ENCODE peak calls at places on chromosomes 2 and 18, in four cellular contexts. One of them, this sample, is unnamed.

GRCh38 chr2:159738509-159739390 is 26.4 kb downstream of the MARCHF7 start:
- DNase-seq in brain microvascular endothelial cell: no peak
- DNase-seq in uterus: no peak
- DNase-seq in kidney: peak
- DNase-seq in this sample: no peak

GRCh38 chr2:198597648-198598047 is 793.3 kb downstream of the PLCL1 start:
- DNase-seq in brain microvascular endothelial cell: no peak
- DNase-seq in kidney: no peak
- DNase-seq in uterus: no peak
- DNase-seq in this sample: no peak

GRCh38 chr2:161090401-161090800 is 69.8 kb upstream of the TANK start:
- DNase-seq in uterus: no peak
- DNase-seq in brain microvascular endothelial cell: peak
- DNase-seq in kidney: no peak
- DNase-seq in this sample: no peak

GRCh38 chr2:37456479-37456878 is 112.0 kb downstream of the QPCT start:
- DNase-seq in brain microvascular endothelial cell: no peak
- DNase-seq in kidney: no peak
- DNase-seq in uterus: no peak
- DNase-seq in this sample: no peak

GRCh38 chr2:84939426-84940087 is 31.4 kb upstream of the KCMF1 start:
- DNase-seq in brain microvascular endothelial cell: no peak
- DNase-seq in uterus: no peak
- DNase-seq in kidney: no peak
- DNase-seq in this sample: peak

GRCh38 chr18:63741769-63742168 is 33.4 kb upstream of the SERPINB7 start:
- DNase-seq in brain microvascular endothelial cell: peak
- DNase-seq in uterus: no peak
- DNase-seq in kidney: no peak
- DNase-seq in this sample: no peak

GRCh38 chr2:2147024-2147900 is 183.8 kb downstream of the MYT1L start:
- DNase-seq in brain microvascular endothelial cell: no peak
- DNase-seq in kidney: no peak
- DNase-seq in uterus: no peak
- DNase-seq in this sample: no peak

GRCh38 chr2:230358305-230358704 is 31.3 kb downstream of the SP140L start:
- DNase-seq in kidney: no peak
- DNase-seq in brain microvascular endothelial cell: no peak
- DNase-seq in uterus: no peak
- DNase-seq in this sample: no peak

GRCh38 chr18:36398419-36398818 is 100.9 kb downstream of the FHOD3 start:
- DNase-seq in brain microvascular endothelial cell: no peak
- DNase-seq in uterus: no peak
- DNase-seq in kidney: no peak
- DNase-seq in this sample: no peak

GRCh38 chr2:61675204-61675603 is 137.0 kb upstream of the XPO1 start:
- DNase-seq in kidney: no peak
- DNase-seq in uterus: no peak
- DNase-seq in brain microvascular endothelial cell: no peak
- DNase-seq in this sample: no peak

GRCh38 chr2:236531991-236532390 is 37.6 kb upstream of the ACKR3 start:
- DNase-seq in uterus: no peak
- DNase-seq in brain microvascular endothelial cell: no peak
- DNase-seq in kidney: no peak
- DNase-seq in this sample: no peak

GRCh38 chr2:206696910-206697309 is 21.3 kb downstream of the DYTN start:
- DNase-seq in uterus: no peak
- DNase-seq in kidney: no peak
- DNase-seq in brain microvascular endothelial cell: no peak
- DNase-seq in this sample: no peak

GRCh38 chr18:80233201-80233835 is 14.0 kb downstream of the PARD6G start:
- DNase-seq in brain microvascular endothelial cell: no peak
- DNase-seq in kidney: no peak
- DNase-seq in uterus: no peak
- DNase-seq in this sample: no peak

GRCh38 chr2:38190542-38191218 is 114.7 kb upstream of the CYP1B1 start:
- DNase-seq in brain microvascular endothelial cell: peak
- DNase-seq in kidney: no peak
- DNase-seq in uterus: no peak
- DNase-seq in this sample: no peak

GRCh38 chr2:157251932-157252331 is 5.6 kb upstream of the GALNT5 start:
- DNase-seq in uterus: no peak
- DNase-seq in brain microvascular endothelial cell: no peak
- DNase-seq in kidney: no peak
- DNase-seq in this sample: no peak

GRCh38 chr18:3248670-3249359 is 1.2 kb downstream of the MYL12A start:
- DNase-seq in kidney: no peak
- DNase-seq in uterus: no peak
- DNase-seq in brain microvascular endothelial cell: no peak
- DNase-seq in this sample: no peak

GRCh38 chr2:102690012-102690411 is 70.7 kb downstream of the SLC9A2 start:
- DNase-seq in uterus: no peak
- DNase-seq in brain microvascular endothelial cell: no peak
- DNase-seq in kidney: no peak
- DNase-seq in this sample: no peak

GRCh38 chr2:68921646-68922045 is 31.0 kb downstream of the GKN2 start:
- DNase-seq in brain microvascular endothelial cell: peak
- DNase-seq in kidney: no peak
- DNase-seq in uterus: no peak
- DNase-seq in this sample: no peak

GRCh38 chr2:120253021-120253882 is 600 bp downstream of the RALB start:
- DNase-seq in kidney: peak
- DNase-seq in brain microvascular endothelial cell: peak
- DNase-seq in uterus: peak
- DNase-seq in this sample: no peak

GRCh38 chr2:7373156-7373555 is 455.9 kb downstream of the RNF144A start:
- DNase-seq in kidney: no peak
- DNase-seq in brain microvascular endothelial cell: no peak
- DNase-seq in uterus: no peak
- DNase-seq in this sample: no peak

GRCh38 chr2:9235388-9236344 is 29.1 kb downstream of the ASAP2 start:
- DNase-seq in uterus: peak
- DNase-seq in kidney: peak
- DNase-seq in brain microvascular endothelial cell: no peak
- DNase-seq in this sample: no peak

GRCh38 chr18:11147371-11147860 is 2.0 kb downstream of the PIEZO2 start:
- DNase-seq in uterus: no peak
- DNase-seq in kidney: no peak
- DNase-seq in brain microvascular endothelial cell: no peak
- DNase-seq in this sample: no peak

GRCh38 chr18:37577051-37577611 is 11.5 kb upstream of the CELF4 start:
- DNase-seq in brain microvascular endothelial cell: no peak
- DNase-seq in uterus: no peak
- DNase-seq in kidney: no peak
- DNase-seq in this sample: no peak

GRCh38 chr18:37575646-37576045 is 10.0 kb upstream of the CELF4 start:
- DNase-seq in uterus: no peak
- DNase-seq in kidney: no peak
- DNase-seq in brain microvascular endothelial cell: no peak
- DNase-seq in this sample: no peak

GRCh38 chr18:37578182-37578678 is 12.6 kb upstream of the CELF4 start:
- DNase-seq in kidney: no peak
- DNase-seq in uterus: no peak
- DNase-seq in brain microvascular endothelial cell: no peak
- DNase-seq in this sample: no peak

GRCh38 chr18:37582306-37582705 is 16.7 kb upstream of the CELF4 start:
- DNase-seq in uterus: no peak
- DNase-seq in brain microvascular endothelial cell: no peak
- DNase-seq in kidney: no peak
- DNase-seq in this sample: no peak

GRCh38 chr18:37578886-37579513 is 13.4 kb upstream of the CELF4 start:
- DNase-seq in uterus: no peak
- DNase-seq in kidney: no peak
- DNase-seq in brain microvascular endothelial cell: peak
- DNase-seq in this sample: no peak
- TF ChIP-seq CTCF in uterus: no peak
- TF ChIP-seq CTCF in kidney: peak
- TF ChIP-seq CTCF in brain microvascular endothelial cell: peak
- TF ChIP-seq CTCF in this sample: no peak

DNA sequence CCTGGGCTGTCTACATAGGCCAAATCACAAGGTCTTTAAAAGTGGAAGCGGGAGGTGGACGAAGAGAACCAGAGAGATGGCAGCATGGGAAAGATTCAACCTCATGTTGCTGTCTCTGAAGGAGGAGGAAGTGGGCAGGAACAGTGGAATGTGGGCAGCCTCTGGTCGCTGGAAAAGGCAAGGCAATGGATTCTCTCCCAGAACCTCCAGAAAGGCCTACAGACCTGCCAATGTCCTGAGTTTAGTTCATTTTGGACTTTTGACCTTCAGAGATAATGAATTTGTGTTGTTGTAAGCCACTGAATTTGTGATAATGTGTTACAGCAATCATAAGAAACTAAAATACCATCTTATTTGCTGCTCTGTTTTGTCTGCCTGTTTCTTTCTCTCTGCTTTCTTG is 122.5 kb downstream of the RNF152 start:
- DNase-seq in brain microvascular endothelial cell: no peak
- DNase-seq in kidney: no peak
- DNase-seq in uterus: no peak
- DNase-seq in this sample: no peak
- TF ChIP-seq CTCF in brain microvascular endothelial cell: no peak
- TF ChIP-seq CTCF in kidney: no peak
- TF ChIP-seq CTCF in uterus: no peak
- TF ChIP-seq CTCF in this sample: no peak

GRCh38 chr18:52869942-52870907 is 530.2 kb downstream of the DCC start:
- DNase-seq in kidney: peak
- DNase-seq in uterus: no peak
- DNase-seq in brain microvascular endothelial cell: no peak
- DNase-seq in this sample: no peak

GRCh38 chr18:52869349-52869923 is 529.4 kb downstream of the DCC start:
- DNase-seq in brain microvascular endothelial cell: no peak
- DNase-seq in uterus: no peak
- DNase-seq in kidney: no peak
- DNase-seq in this sample: no peak

GRCh38 chr18:52875711-52876110 is 535.7 kb downstream of the DCC start:
- DNase-seq in brain microvascular endothelial cell: no peak
- DNase-seq in kidney: no peak
- DNase-seq in uterus: no peak
- DNase-seq in this sample: no peak

DNA sequence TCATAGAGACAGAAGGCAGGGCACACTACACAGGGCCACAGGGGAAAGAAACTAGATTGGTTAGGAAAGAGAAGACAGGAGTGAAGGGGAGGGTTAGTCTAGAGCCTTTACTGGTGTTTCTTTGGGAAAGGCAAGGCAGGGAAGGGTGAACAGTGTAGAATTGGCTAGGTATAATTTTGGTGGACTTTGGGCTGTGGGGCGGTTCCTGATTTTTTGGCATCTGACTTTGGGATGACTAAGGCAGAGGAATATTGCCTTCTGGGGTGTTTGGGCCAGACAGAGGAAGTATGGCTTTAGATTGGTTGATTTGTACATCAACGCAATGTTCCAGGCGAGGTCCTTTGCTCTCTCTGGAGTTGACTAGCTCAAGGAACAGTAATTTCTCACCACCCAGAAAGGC is 534.8 kb downstream of the DCC start:
- DNase-seq in uterus: no peak
- DNase-seq in kidney: no peak
- DNase-seq in brain microvascular endothelial cell: no peak
- DNase-seq in this sample: no peak
- TF ChIP-seq CTCF in uterus: no peak
- TF ChIP-seq CTCF in kidney: no peak
- TF ChIP-seq CTCF in brain microvascular endothelial cell: no peak
- TF ChIP-seq CTCF in this sample: no peak

DNA sequence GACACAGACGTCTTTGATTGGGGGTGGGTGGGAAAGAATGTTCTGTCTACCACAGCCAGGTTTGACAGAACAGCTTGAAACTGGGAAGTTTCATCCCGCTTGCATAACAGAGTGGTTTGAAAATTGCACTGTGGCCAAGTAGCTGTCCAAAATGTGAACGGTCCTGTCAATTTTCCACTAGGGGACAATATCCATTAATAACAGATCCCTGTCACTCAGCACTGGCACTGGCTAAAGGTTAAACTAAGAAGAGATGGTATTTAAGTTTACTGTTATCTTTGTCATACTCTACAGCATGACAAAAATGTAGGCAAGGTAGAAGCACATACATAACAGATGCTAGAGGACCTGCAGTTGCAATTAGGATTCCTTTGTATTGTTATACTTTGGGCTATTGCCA is 55.6 kb upstream of the ACMSD start:
- DNase-seq in kidney: no peak
- DNase-seq in uterus: no peak
- DNase-seq in brain microvascular endothelial cell: peak
- DNase-seq in this sample: no peak
- TF ChIP-seq CTCF in kidney: peak
- TF ChIP-seq CTCF in uterus: no peak
- TF ChIP-seq CTCF in brain microvascular endothelial cell: peak
- TF ChIP-seq CTCF in this sample: peak